ENCODE peak calls at places on chromosomes 16 and 17, in six cellular contexts. One of them, this sample, is unnamed.

GRCh38 chr16:30559690-30560089 is 1.5 kb upstream of the ZNF764 start:
- DNase-seq in stimulated activated CD4-positive, alpha-beta T cell treated with anti-CD3 and anti-CD28 coated beads, Interleukin-4, amount 100 ng/mL, for 24 hours: no peak
- DNase-seq in AG10803: no peak
- DNase-seq in activated naive CD4-positive, alpha-beta T cell: no peak
- DNase-seq in globus pallidus: no peak
- DNase-seq in head of caudate nucleus: no peak
- DNase-seq in this sample: no peak

GRCh38 chr16:77877712-77878111 is 89.3 kb downstream of the VAT1L start:
- DNase-seq in AG10803: peak
- DNase-seq in head of caudate nucleus: no peak
- DNase-seq in activated naive CD4-positive, alpha-beta T cell: no peak
- DNase-seq in stimulated activated CD4-positive, alpha-beta T cell treated with anti-CD3 and anti-CD28 coated beads, Interleukin-4, amount 100 ng/mL, for 24 hours: no peak
- DNase-seq in globus pallidus: no peak
- DNase-seq in this sample: no peak

GRCh38 chr17:59141860-59142259 is 13.1 kb downstream of the SKA2 start:
- DNase-seq in AG10803: no peak
- DNase-seq in head of caudate nucleus: no peak
- DNase-seq in globus pallidus: no peak
- DNase-seq in stimulated activated CD4-positive, alpha-beta T cell treated with anti-CD3 and anti-CD28 coated beads, Interleukin-4, amount 100 ng/mL, for 24 hours: no peak
- DNase-seq in activated naive CD4-positive, alpha-beta T cell: no peak
- DNase-seq in this sample: no peak

GRCh38 chr16:64172652-64173051 is 949.2 kb downstream of the CDH11 start:
- DNase-seq in stimulated activated CD4-positive, alpha-beta T cell treated with anti-CD3 and anti-CD28 coated beads, Interleukin-4, amount 100 ng/mL, for 24 hours: no peak
- DNase-seq in activated naive CD4-positive, alpha-beta T cell: no peak
- DNase-seq in head of caudate nucleus: no peak
- DNase-seq in globus pallidus: no peak
- DNase-seq in AG10803: no peak
- DNase-seq in this sample: no peak

GRCh38 chr16:66264311-66265105 is 102.0 kb upstream of the CDH5 start:
- DNase-seq in head of caudate nucleus: no peak
- DNase-seq in AG10803: no peak
- DNase-seq in activated naive CD4-positive, alpha-beta T cell: no peak
- DNase-seq in globus pallidus: no peak
- DNase-seq in stimulated activated CD4-positive, alpha-beta T cell treated with anti-CD3 and anti-CD28 coated beads, Interleukin-4, amount 100 ng/mL, for 24 hours: no peak
- DNase-seq in this sample: no peak

GRCh38 chr16:47055136-47055885 is 81.8 kb upstream of the DNAJA2 start:
- DNase-seq in AG10803: no peak
- DNase-seq in head of caudate nucleus: no peak
- DNase-seq in activated naive CD4-positive, alpha-beta T cell: no peak
- DNase-seq in stimulated activated CD4-positive, alpha-beta T cell treated with anti-CD3 and anti-CD28 coated beads, Interleukin-4, amount 100 ng/mL, for 24 hours: no peak
- DNase-seq in globus pallidus: no peak
- DNase-seq in this sample: no peak

GRCh38 chr17:56125830-56126819 is 27.1 kb upstream of the ANKFN1 start:
- DNase-seq in head of caudate nucleus: peak
- DNase-seq in globus pallidus: no peak
- DNase-seq in AG10803: peak
- DNase-seq in activated naive CD4-positive, alpha-beta T cell: no peak
- DNase-seq in stimulated activated CD4-positive, alpha-beta T cell treated with anti-CD3 and anti-CD28 coated beads, Interleukin-4, amount 100 ng/mL, for 24 hours: no peak
- DNase-seq in this sample: peak

GRCh38 chr17:34390649-34391048 is 27.6 kb upstream of the CCL1 start:
- DNase-seq in globus pallidus: no peak
- DNase-seq in head of caudate nucleus: no peak
- DNase-seq in activated naive CD4-positive, alpha-beta T cell: no peak
- DNase-seq in AG10803: no peak
- DNase-seq in stimulated activated CD4-positive, alpha-beta T cell treated with anti-CD3 and anti-CD28 coated beads, Interleukin-4, amount 100 ng/mL, for 24 hours: no peak
- DNase-seq in this sample: no peak

GRCh38 chr16:54208262-54208661 is 78.3 kb downstream of the IRX3 start:
- DNase-seq in AG10803: peak
- DNase-seq in globus pallidus: no peak
- DNase-seq in stimulated activated CD4-positive, alpha-beta T cell treated with anti-CD3 and anti-CD28 coated beads, Interleukin-4, amount 100 ng/mL, for 24 hours: no peak
- DNase-seq in head of caudate nucleus: no peak
- DNase-seq in activated naive CD4-positive, alpha-beta T cell: no peak
- DNase-seq in this sample: no peak

GRCh38 chr16:29745126-29745852 is 501 bp downstream of the C16orf54 start:
- DNase-seq in globus pallidus: peak
- DNase-seq in AG10803: no peak
- DNase-seq in head of caudate nucleus: no peak
- DNase-seq in stimulated activated CD4-positive, alpha-beta T cell treated with anti-CD3 and anti-CD28 coated beads, Interleukin-4, amount 100 ng/mL, for 24 hours: peak
- DNase-seq in activated naive CD4-positive, alpha-beta T cell: peak
- DNase-seq in this sample: peak

GRCh38 chr16:76226011-76226410 is 51.2 kb upstream of the CNTNAP4 start:
- DNase-seq in activated naive CD4-positive, alpha-beta T cell: no peak
- DNase-seq in stimulated activated CD4-positive, alpha-beta T cell treated with anti-CD3 and anti-CD28 coated beads, Interleukin-4, amount 100 ng/mL, for 24 hours: no peak
- DNase-seq in AG10803: no peak
- DNase-seq in head of caudate nucleus: no peak
- DNase-seq in globus pallidus: no peak
- DNase-seq in this sample: no peak

GRCh38 chr17:50206604-50207293 is 5.3 kb upstream of the COL1A1 start:
- DNase-seq in stimulated activated CD4-positive, alpha-beta T cell treated with anti-CD3 and anti-CD28 coated beads, Interleukin-4, amount 100 ng/mL, for 24 hours: no peak
- DNase-seq in globus pallidus: no peak
- DNase-seq in activated naive CD4-positive, alpha-beta T cell: no peak
- DNase-seq in AG10803: peak
- DNase-seq in head of caudate nucleus: no peak
- DNase-seq in this sample: no peak

GRCh38 chr17:74740641-74741387 is 3.8 kb downstream of the RAB37 start:
- DNase-seq in activated naive CD4-positive, alpha-beta T cell: no peak
- DNase-seq in head of caudate nucleus: no peak
- DNase-seq in stimulated activated CD4-positive, alpha-beta T cell treated with anti-CD3 and anti-CD28 coated beads, Interleukin-4, amount 100 ng/mL, for 24 hours: no peak
- DNase-seq in globus pallidus: no peak
- DNase-seq in AG10803: no peak
- DNase-seq in this sample: no peak

GRCh38 chr16:84548971-84549844 is 44.7 kb upstream of the MEAK7 start:
- DNase-seq in head of caudate nucleus: no peak
- DNase-seq in AG10803: no peak
- DNase-seq in globus pallidus: peak
- DNase-seq in activated naive CD4-positive, alpha-beta T cell: peak
- DNase-seq in stimulated activated CD4-positive, alpha-beta T cell treated with anti-CD3 and anti-CD28 coated beads, Interleukin-4, amount 100 ng/mL, for 24 hours: peak
- DNase-seq in this sample: peak

GRCh38 chr17:72997559-72997958 is 94.9 kb downstream of the SLC39A11 start:
- DNase-seq in activated naive CD4-positive, alpha-beta T cell: no peak
- DNase-seq in AG10803: no peak
- DNase-seq in head of caudate nucleus: no peak
- DNase-seq in globus pallidus: no peak
- DNase-seq in stimulated activated CD4-positive, alpha-beta T cell treated with anti-CD3 and anti-CD28 coated beads, Interleukin-4, amount 100 ng/mL, for 24 hours: no peak
- DNase-seq in this sample: no peak

GRCh38 chr17:2266045-2266864 is 37.3 kb downstream of the SMG6 start:
- DNase-seq in globus pallidus: no peak
- DNase-seq in head of caudate nucleus: no peak
- DNase-seq in AG10803: no peak
- DNase-seq in activated naive CD4-positive, alpha-beta T cell: peak
- DNase-seq in stimulated activated CD4-positive, alpha-beta T cell treated with anti-CD3 and anti-CD28 coated beads, Interleukin-4, amount 100 ng/mL, for 24 hours: peak
- DNase-seq in this sample: no peak

GRCh38 chr16:66924527-66925321 is 611 bp downstream of the RRAD start:
- DNase-seq in head of caudate nucleus: no peak
- DNase-seq in AG10803: no peak
- DNase-seq in stimulated activated CD4-positive, alpha-beta T cell treated with anti-CD3 and anti-CD28 coated beads, Interleukin-4, amount 100 ng/mL, for 24 hours: peak
- DNase-seq in activated naive CD4-positive, alpha-beta T cell: no peak
- DNase-seq in globus pallidus: no peak
- DNase-seq in this sample: no peak

GRCh38 chr17:42362245-42362961 is 25.8 kb downstream of the STAT3 start:
- DNase-seq in AG10803: no peak
- DNase-seq in stimulated activated CD4-positive, alpha-beta T cell treated with anti-CD3 and anti-CD28 coated beads, Interleukin-4, amount 100 ng/mL, for 24 hours: no peak
- DNase-seq in globus pallidus: no peak
- DNase-seq in head of caudate nucleus: no peak
- DNase-seq in activated naive CD4-positive, alpha-beta T cell: no peak
- DNase-seq in this sample: no peak

GRCh38 chr17:49787932-49788442 is 494 bp upstream of the KAT7 start:
- DNase-seq in activated naive CD4-positive, alpha-beta T cell: no peak
- DNase-seq in stimulated activated CD4-positive, alpha-beta T cell treated with anti-CD3 and anti-CD28 coated beads, Interleukin-4, amount 100 ng/mL, for 24 hours: no peak
- DNase-seq in AG10803: peak
- DNase-seq in head of caudate nucleus: peak
- DNase-seq in globus pallidus: no peak
- DNase-seq in this sample: peak

GRCh38 chr17:80529904-80530292 is 14.7 kb upstream of the RPTOR start:
- DNase-seq in stimulated activated CD4-positive, alpha-beta T cell treated with anti-CD3 and anti-CD28 coated beads, Interleukin-4, amount 100 ng/mL, for 24 hours: no peak
- DNase-seq in head of caudate nucleus: no peak
- DNase-seq in AG10803: no peak
- DNase-seq in globus pallidus: no peak
- DNase-seq in activated naive CD4-positive, alpha-beta T cell: no peak
- DNase-seq in this sample: no peak

GRCh38 chr16:48542020-48542473 is 67.9 kb downstream of the N4BP1 start:
- DNase-seq in activated naive CD4-positive, alpha-beta T cell: no peak
- DNase-seq in AG10803: peak
- DNase-seq in stimulated activated CD4-positive, alpha-beta T cell treated with anti-CD3 and anti-CD28 coated beads, Interleukin-4, amount 100 ng/mL, for 24 hours: peak
- DNase-seq in globus pallidus: peak
- DNase-seq in head of caudate nucleus: peak
- DNase-seq in this sample: peak

GRCh38 chr17:74608511-74608910 is 15.0 kb downstream of the CD300E start:
- DNase-seq in head of caudate nucleus: no peak
- DNase-seq in AG10803: no peak
- DNase-seq in globus pallidus: no peak
- DNase-seq in stimulated activated CD4-positive, alpha-beta T cell treated with anti-CD3 and anti-CD28 coated beads, Interleukin-4, amount 100 ng/mL, for 24 hours: no peak
- DNase-seq in activated naive CD4-positive, alpha-beta T cell: no peak
- DNase-seq in this sample: no peak

GRCh38 chr16:1959269-1960039 is at the start of gene NDUFB10:
- DNase-seq in globus pallidus: peak
- DNase-seq in AG10803: peak
- DNase-seq in stimulated activated CD4-positive, alpha-beta T cell treated with anti-CD3 and anti-CD28 coated beads, Interleukin-4, amount 100 ng/mL, for 24 hours: peak
- DNase-seq in activated naive CD4-positive, alpha-beta T cell: peak
- DNase-seq in head of caudate nucleus: peak
- DNase-seq in this sample: peak

GRCh38 chr16:81210807-81211206 is 27.7 kb upstream of the BCO1 start:
- DNase-seq in head of caudate nucleus: no peak
- DNase-seq in globus pallidus: no peak
- DNase-seq in stimulated activated CD4-positive, alpha-beta T cell treated with anti-CD3 and anti-CD28 coated beads, Interleukin-4, amount 100 ng/mL, for 24 hours: no peak
- DNase-seq in AG10803: no peak
- DNase-seq in activated naive CD4-positive, alpha-beta T cell: no peak
- DNase-seq in this sample: no peak

GRCh38 chr17:79671387-79671752 is 59.4 kb upstream of the ENPP7 start:
- DNase-seq in stimulated activated CD4-positive, alpha-beta T cell treated with anti-CD3 and anti-CD28 coated beads, Interleukin-4, amount 100 ng/mL, for 24 hours: no peak
- DNase-seq in globus pallidus: no peak
- DNase-seq in head of caudate nucleus: no peak
- DNase-seq in activated naive CD4-positive, alpha-beta T cell: no peak
- DNase-seq in AG10803: no peak
- DNase-seq in this sample: no peak

GRCh38 chr17:55038291-55038690 is 69.7 kb downstream of the STXBP4 start:
- DNase-seq in activated naive CD4-positive, alpha-beta T cell: no peak
- DNase-seq in AG10803: no peak
- DNase-seq in globus pallidus: no peak
- DNase-seq in head of caudate nucleus: no peak
- DNase-seq in stimulated activated CD4-positive, alpha-beta T cell treated with anti-CD3 and anti-CD28 coated beads, Interleukin-4, amount 100 ng/mL, for 24 hours: no peak
- DNase-seq in this sample: no peak

GRCh38 chr17:48629411-48629759 is 3.2 kb upstream of the HOXB9 start:
- DNase-seq in activated naive CD4-positive, alpha-beta T cell: no peak
- DNase-seq in head of caudate nucleus: no peak
- DNase-seq in globus pallidus: no peak
- DNase-seq in stimulated activated CD4-positive, alpha-beta T cell treated with anti-CD3 and anti-CD28 coated beads, Interleukin-4, amount 100 ng/mL, for 24 hours: no peak
- DNase-seq in AG10803: no peak
- DNase-seq in this sample: no peak

GRCh38 chr16:8655184-8655717 is 19.2 kb upstream of the ABAT start:
- DNase-seq in head of caudate nucleus: no peak
- DNase-seq in activated naive CD4-positive, alpha-beta T cell: no peak
- DNase-seq in stimulated activated CD4-positive, alpha-beta T cell treated with anti-CD3 and anti-CD28 coated beads, Interleukin-4, amount 100 ng/mL, for 24 hours: peak
- DNase-seq in globus pallidus: no peak
- DNase-seq in AG10803: peak
- DNase-seq in this sample: peak

GRCh38 chr17:74444406-74444805 is 12.5 kb downstream of the GPRC5C start:
- DNase-seq in head of caudate nucleus: no peak
- DNase-seq in activated naive CD4-positive, alpha-beta T cell: no peak
- DNase-seq in globus pallidus: no peak
- DNase-seq in AG10803: no peak
- DNase-seq in stimulated activated CD4-positive, alpha-beta T cell treated with anti-CD3 and anti-CD28 coated beads, Interleukin-4, amount 100 ng/mL, for 24 hours: no peak
- DNase-seq in this sample: peak

GRCh38 chr17:58329808-58330543 is 1.4 kb upstream of the TSPOAP1 start:
- DNase-seq in head of caudate nucleus: no peak
- DNase-seq in stimulated activated CD4-positive, alpha-beta T cell treated with anti-CD3 and anti-CD28 coated beads, Interleukin-4, amount 100 ng/mL, for 24 hours: peak
- DNase-seq in activated naive CD4-positive, alpha-beta T cell: no peak
- DNase-seq in globus pallidus: no peak
- DNase-seq in AG10803: no peak
- DNase-seq in this sample: no peak

GRCh38 chr17:69762359-69762758 is 312.7 kb upstream of the KCNJ16 start:
- DNase-seq in globus pallidus: no peak
- DNase-seq in AG10803: peak
- DNase-seq in head of caudate nucleus: no peak
- DNase-seq in stimulated activated CD4-positive, alpha-beta T cell treated with anti-CD3 and anti-CD28 coated beads, Interleukin-4, amount 100 ng/mL, for 24 hours: no peak
- DNase-seq in activated naive CD4-positive, alpha-beta T cell: no peak
- DNase-seq in this sample: no peak

GRCh38 chr16:65728652-65729051 is 606.8 kb upstream of the CDH11 start:
- DNase-seq in AG10803: no peak
- DNase-seq in stimulated activated CD4-positive, alpha-beta T cell treated with anti-CD3 and anti-CD28 coated beads, Interleukin-4, amount 100 ng/mL, for 24 hours: no peak
- DNase-seq in activated naive CD4-positive, alpha-beta T cell: no peak
- DNase-seq in head of caudate nucleus: no peak
- DNase-seq in globus pallidus: no peak
- DNase-seq in this sample: no peak

GRCh38 chr16:19297454-19297853 is 11.9 kb downstream of the CLEC19A start:
- DNase-seq in globus pallidus: no peak
- DNase-seq in activated naive CD4-positive, alpha-beta T cell: no peak
- DNase-seq in head of caudate nucleus: no peak
- DNase-seq in stimulated activated CD4-positive, alpha-beta T cell treated with anti-CD3 and anti-CD28 coated beads, Interleukin-4, amount 100 ng/mL, for 24 hours: no peak
- DNase-seq in AG10803: no peak
- DNase-seq in this sample: no peak

GRCh38 chr17:82815790-82816305 is 24.0 kb downstream of the ZNF750 start:
- DNase-seq in stimulated activated CD4-positive, alpha-beta T cell treated with anti-CD3 and anti-CD28 coated beads, Interleukin-4, amount 100 ng/mL, for 24 hours: no peak
- DNase-seq in AG10803: no peak
- DNase-seq in head of caudate nucleus: no peak
- DNase-seq in globus pallidus: no peak
- DNase-seq in activated naive CD4-positive, alpha-beta T cell: no peak
- DNase-seq in this sample: no peak

GRCh38 chr17:55543709-55544108 is 32.5 kb upstream of the SMIM36 start:
- DNase-seq in stimulated activated CD4-positive, alpha-beta T cell treated with anti-CD3 and anti-CD28 coated beads, Interleukin-4, amount 100 ng/mL, for 24 hours: no peak
- DNase-seq in activated naive CD4-positive, alpha-beta T cell: no peak
- DNase-seq in AG10803: no peak
- DNase-seq in globus pallidus: no peak
- DNase-seq in head of caudate nucleus: no peak
- DNase-seq in this sample: no peak

GRCh38 chr17:75048396-75048933 is 1.4 kb downstream of the KCTD2 start:
- DNase-seq in head of caudate nucleus: no peak
- DNase-seq in stimulated activated CD4-positive, alpha-beta T cell treated with anti-CD3 and anti-CD28 coated beads, Interleukin-4, amount 100 ng/mL, for 24 hours: no peak
- DNase-seq in AG10803: peak
- DNase-seq in globus pallidus: peak
- DNase-seq in activated naive CD4-positive, alpha-beta T cell: no peak
- DNase-seq in this sample: peak

GRCh38 chr16:49092704-49093103 is 188.9 kb downstream of the CBLN1 start:
- DNase-seq in AG10803: no peak
- DNase-seq in stimulated activated CD4-positive, alpha-beta T cell treated with anti-CD3 and anti-CD28 coated beads, Interleukin-4, amount 100 ng/mL, for 24 hours: no peak
- DNase-seq in head of caudate nucleus: no peak
- DNase-seq in activated naive CD4-positive, alpha-beta T cell: no peak
- DNase-seq in globus pallidus: no peak
- DNase-seq in this sample: no peak

GRCh38 chr16:2278956-2279800 is 11.3 kb upstream of the RNPS1 start:
- DNase-seq in activated naive CD4-positive, alpha-beta T cell: no peak
- DNase-seq in stimulated activated CD4-positive, alpha-beta T cell treated with anti-CD3 and anti-CD28 coated beads, Interleukin-4, amount 100 ng/mL, for 24 hours: no peak
- DNase-seq in AG10803: no peak
- DNase-seq in head of caudate nucleus: no peak
- DNase-seq in globus pallidus: no peak
- DNase-seq in this sample: no peak

GRCh38 chr17:3659541-3660111 is 8.8 kb downstream of the TAX1BP3 start:
- DNase-seq in AG10803: peak
- DNase-seq in head of caudate nucleus: peak
- DNase-seq in globus pallidus: peak
- DNase-seq in stimulated activated CD4-positive, alpha-beta T cell treated with anti-CD3 and anti-CD28 coated beads, Interleukin-4, amount 100 ng/mL, for 24 hours: no peak
- DNase-seq in activated naive CD4-positive, alpha-beta T cell: no peak
- DNase-seq in this sample: peak